ENCODE peak calls at places on chromosomes 4 and X, in nine cellular contexts. C is stimulated activated naive CD4-positive, alpha-beta T cell; A is KG1; W is stimulated activated naive CD8-positive, alpha-beta T cell treated with anti-CD3 and anti-CD28 coated beads, Interleukin-15, amount 100 ng/mL, for 72 hours; I is ELR; H is right lobe of liver; F is COLO829; X is ACHN; J is Peyer's patch. T is an unnamed sample.

GRCh38 chrX:152833378-152833777 is 2.5 kb downstream of the NSDHL start:
- DNase-seq in A (no peak), J (no peak), H (no peak), X (no peak), I (no peak), F (no peak), W (no peak), C (no peak), T (no peak)

GRCh38 chr4:133045288-133045687 is 103.8 kb upstream of the PCDH10 start:
- DNase-seq in W (no peak), C (no peak), A (no peak), I (no peak), X (no peak), H (no peak), J (no peak), F (no peak), T (no peak)

GRCh38 chrX:96480081-96480480 is 204.6 kb upstream of the DIAPH2 start:
- DNase-seq in C (no peak), F (no peak), A (no peak), J (no peak), I (peak), W (no peak), X (no peak), H (no peak), T (no peak)

GRCh38 chr4:92175250-92175649 is 128.5 kb upstream of the GRID2 start:
- DNase-seq in F (no peak), C (no peak), A (no peak), X (no peak), H (no peak), J (no peak), I (no peak), W (no peak), T (no peak)

GRCh38 chr4:154958621-154959358 is 177.7 kb downstream of the RBM46 start:
- DNase-seq in C (no peak), H (peak), J (no peak), A (no peak), I (no peak), W (no peak), F (no peak), X (no peak), T (no peak)

GRCh38 chr4:155828628-155829027 is 37.4 kb downstream of the ASIC5 start:
- DNase-seq in I (no peak), J (no peak), W (no peak), H (no peak), C (no peak), F (no peak), X (no peak), A (no peak), T (no peak)

GRCh38 chr4:67746797-67747495 is 7.2 kb downstream of the GNRHR start:
- DNase-seq in W (no peak), J (no peak), C (peak), I (peak), H (no peak), A (peak), X (peak), F (peak), T (no peak)

GRCh38 chr4:104421576-104421975 is 73.1 kb downstream of the CXXC4 start:
- DNase-seq in I (peak), W (no peak), F (no peak), J (no peak), A (no peak), X (no peak), C (no peak), H (no peak), T (no peak)

GRCh38 chr4:128424524-128425195 is 137.0 kb upstream of the PGRMC2 start:
- DNase-seq in X (no peak), J (no peak), W (no peak), H (no peak), I (peak), A (no peak), C (no peak), F (no peak), T (no peak)

GRCh38 chrX:38627683-38628082 is 66.3 kb downstream of the TSPAN7 start:
- DNase-seq in C (no peak), A (no peak), F (peak), H (no peak), J (no peak), W (peak), I (peak), X (peak), T (no peak)

GRCh38 chr4:124685851-124686250 is 26.7 kb downstream of the ANKRD50 start:
- DNase-seq in W (no peak), A (no peak), C (no peak), I (peak), X (no peak), H (no peak), F (peak), J (no peak), T (no peak)

GRCh38 chr4:31298737-31299136 is 578.6 kb downstream of the PCDH7 start:
- DNase-seq in H (no peak), J (no peak), I (no peak), C (no peak), W (no peak), A (no peak), F (no peak), X (no peak), T (no peak)